ENCODE peak calls at places on chromosomes 11 and 22, in nine cellular contexts. H is upper lobe of right lung, I is heart right ventricle, R is caudate nucleus, T is Peyer's patch, L is brain microvascular endothelial cell, P is ascending aorta, J is sigmoid colon, X is uterus. Z is an unnamed sample.

GRCh38 chr11:92382311-92382710 is 157.7 kb downstream of the FAT3 start:
- DNase-seq in H (no peak), I (no peak), R (no peak), T (no peak), L (no peak), P (no peak), J (no peak), X (no peak), Z (no peak)

GRCh38 chr22:40302149-40302548 is 44.2 kb upstream of the ADSL start:
- DNase-seq in H (no peak), I (no peak), R (no peak), T (no peak), L (no peak), P (no peak), J (no peak), X (no peak), Z (no peak)

GRCh38 chr11:35141538-35141937 is 2.6 kb downstream of the CD44 start:
- DNase-seq in H (peak), I (peak), R (no peak), T (peak), L (no peak), P (peak), J (peak), X (no peak), Z (no peak)

GRCh38 chr11:119103793-119104192 is 2.1 kb upstream of the DPAGT1 start:
- DNase-seq in H (no peak), I (no peak), R (no peak), T (peak), L (no peak), P (no peak), J (no peak), X (no peak), Z (no peak)

GRCh38 chr22:27718186-27719032 is 83.1 kb downstream of the MN1 start:
- DNase-seq in H (peak), I (peak), R (peak), T (peak), L (peak), P (peak), J (peak), X (peak), Z (peak)

GRCh38 chr22:50304528-50305392 is 2.7 kb downstream of the PLXNB2 start:
- DNase-seq in H (peak), I (peak), R (no peak), T (peak), L (no peak), P (no peak), J (peak), X (peak), Z (peak)

GRCh38 chr22:35312198-35313059 is 12.7 kb downstream of the TOM1 start:
- DNase-seq in H (peak), I (no peak), R (no peak), T (peak), L (peak), P (no peak), J (peak), X (no peak), Z (no peak)

GRCh38 chr22:27523711-27524110 is 277.8 kb downstream of the MN1 start:
- DNase-seq in H (no peak), I (no peak), R (no peak), T (no peak), L (no peak), P (no peak), J (no peak), X (no peak), Z (no peak)

GRCh38 chr11:101127348-101127698 is 2.3 kb downstream of the PGR start:
- DNase-seq in H (peak), I (peak), R (no peak), T (no peak), L (no peak), P (no peak), J (peak), X (peak), Z (peak)

GRCh38 chr11:78855146-78855545 is 280.5 kb upstream of the NARS2 start:
- DNase-seq in H (no peak), I (no peak), R (no peak), T (no peak), L (no peak), P (no peak), J (no peak), X (no peak), Z (no peak)

DNA sequence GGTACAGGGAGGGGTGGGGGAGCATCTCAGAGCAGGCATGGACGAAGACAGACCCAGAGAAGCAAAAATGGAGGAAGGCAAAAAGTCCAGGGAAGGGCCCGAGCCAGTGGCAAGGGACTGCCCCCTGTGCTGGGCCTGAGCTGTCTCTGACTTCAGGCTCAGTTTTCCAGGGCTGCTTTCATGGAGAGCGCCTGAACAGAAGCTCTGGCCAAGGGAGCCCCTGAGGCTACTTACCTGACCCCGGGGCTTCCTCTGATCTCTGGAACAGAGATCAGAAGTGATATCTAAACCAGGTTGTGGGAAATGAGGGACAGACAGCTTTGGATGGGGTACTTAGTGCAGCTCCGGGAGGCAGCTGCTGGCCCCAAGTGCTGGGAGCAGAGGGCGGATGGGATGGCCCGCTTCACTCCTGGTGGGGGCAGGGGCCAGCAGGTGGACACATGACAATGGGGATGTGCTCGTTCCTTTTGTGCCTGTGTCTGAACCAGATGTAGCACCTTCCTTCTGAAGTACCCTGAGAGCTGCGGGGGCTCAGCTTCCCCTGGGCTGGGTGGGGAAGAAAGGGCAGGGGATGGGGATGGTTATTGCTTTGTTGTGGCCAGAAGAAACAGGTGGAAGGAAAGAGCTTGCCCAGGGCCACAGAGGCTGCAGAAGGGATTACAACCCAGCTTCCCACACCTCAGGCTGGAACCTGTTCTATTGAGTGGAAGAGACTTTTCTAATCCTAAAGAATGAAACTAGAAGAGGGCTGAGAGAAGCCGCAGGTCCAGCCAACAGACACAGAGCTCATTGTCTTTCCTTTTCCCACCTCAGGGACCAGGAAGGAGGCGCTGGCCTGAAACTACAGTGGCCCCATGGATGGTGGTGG is 5.7 kb downstream of the LRRC10B start:
- DNase-seq in H (no peak), I (no peak), R (no peak), T (no peak), L (no peak), P (no peak), J (no peak), X (no peak), Z (no peak)
- H3K27ac ChIP-seq in H (no peak), I (no peak), R (no peak), T (no peak), L (no peak), P (no peak), J (peak), X (no peak), Z (no peak)

GRCh38 chr22:41526802-41527799 is 17.2 kb downstream of the POLR3H start:
- DNase-seq in H (no peak), I (peak), R (peak), T (no peak), L (no peak), P (no peak), J (peak), X (peak), Z (no peak)
- H3K27ac ChIP-seq in H (peak), I (peak), R (peak), T (peak), L (no peak), P (peak), J (peak), X (peak), Z (peak)

DNA sequence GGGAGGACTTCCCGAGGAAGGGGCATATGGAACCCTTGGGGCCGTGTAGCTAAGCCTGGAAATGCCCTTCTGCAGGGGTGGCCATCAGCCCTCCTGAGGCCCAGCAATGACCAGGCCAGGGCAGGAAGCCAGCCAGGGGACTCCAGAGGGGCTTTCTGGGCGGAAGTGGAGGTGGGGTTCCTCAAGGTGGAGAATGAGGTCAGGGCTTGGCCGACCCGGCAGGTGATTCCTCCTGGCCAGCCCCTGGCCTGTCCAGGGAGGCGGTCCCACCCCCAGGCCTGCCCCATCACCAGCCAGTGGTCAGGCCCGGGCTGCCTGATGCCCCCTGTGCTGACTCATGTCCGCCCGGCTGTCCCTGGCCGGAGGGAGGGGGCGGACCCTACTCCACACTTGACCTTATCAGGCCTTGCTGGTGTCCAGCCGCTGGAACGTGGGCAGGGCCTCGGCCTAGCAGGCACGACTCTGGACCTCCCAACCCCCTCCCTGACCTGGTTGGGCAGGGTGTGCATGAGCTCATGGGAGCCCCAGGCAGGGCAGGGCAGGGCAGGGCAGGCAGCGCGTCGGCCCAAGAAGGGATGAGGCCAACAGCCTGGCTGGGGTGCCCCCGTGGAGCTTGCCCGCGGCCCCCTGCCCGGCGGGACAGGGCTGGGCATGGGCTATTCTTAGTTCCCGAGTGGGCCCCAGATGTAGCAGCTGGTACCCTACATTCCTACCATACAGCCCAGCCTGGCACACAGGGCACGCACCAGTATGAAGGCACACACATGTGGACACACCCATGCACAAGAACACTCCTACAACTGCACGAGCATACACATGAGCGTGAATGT is 35.9 kb downstream of the RPL3 start:
- DNase-seq in H (peak), I (peak), R (peak), T (no peak), L (no peak), P (no peak), J (no peak), X (peak), Z (no peak)
- H3K27ac ChIP-seq in H (peak), I (peak), R (peak), T (peak), L (no peak), P (peak), J (peak), X (peak), Z (no peak)

DNA sequence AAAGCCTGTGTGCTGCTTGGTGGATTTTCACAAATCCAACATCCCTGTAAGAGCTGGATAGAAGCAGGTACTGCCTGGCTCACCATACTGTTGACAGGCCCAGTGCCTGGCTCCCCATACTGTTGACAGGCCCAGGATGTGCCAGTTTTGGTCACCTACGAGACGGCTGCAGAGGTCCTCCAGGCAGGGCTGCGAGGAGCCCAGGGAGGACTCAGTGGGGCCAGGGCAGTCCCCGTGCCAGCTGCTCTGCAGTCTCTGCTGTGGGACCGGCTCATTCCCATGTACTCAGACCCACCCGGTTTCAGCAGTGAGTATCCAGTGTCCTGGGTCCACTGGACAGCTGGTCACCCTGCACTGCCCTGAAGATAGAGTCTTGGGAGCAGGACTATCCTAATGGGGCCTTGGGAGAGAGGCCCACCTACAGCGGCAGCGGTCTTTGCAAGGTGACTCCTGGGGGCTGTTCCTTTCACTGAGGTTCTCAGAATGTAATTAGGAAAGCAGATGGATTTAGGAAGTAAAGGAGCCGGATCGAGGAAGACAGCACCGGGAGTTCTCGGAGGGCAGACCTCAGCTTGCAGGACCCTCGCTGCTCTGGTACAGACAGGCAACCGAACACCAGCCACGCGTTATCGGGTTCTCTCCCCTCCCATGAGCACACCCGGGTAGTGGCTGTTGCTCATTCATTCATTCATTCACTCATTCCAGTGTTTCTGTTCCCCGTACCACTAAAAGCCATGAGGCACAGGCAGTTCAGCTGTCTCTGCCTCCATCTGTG is 106.1 kb downstream of the CTTN start:
- DNase-seq in H (peak), I (no peak), R (no peak), T (peak), L (no peak), P (no peak), J (peak), X (no peak), Z (no peak)
- H3K27ac ChIP-seq in H (no peak), I (no peak), R (no peak), T (no peak), L (no peak), P (no peak), J (no peak), X (no peak), Z (no peak)

GRCh38 chr11:28003615-28004014 is 104.3 kb downstream of the KIF18A start:
- DNase-seq in H (no peak), I (no peak), R (no peak), T (no peak), L (no peak), P (no peak), J (no peak), X (no peak), Z (no peak)

GRCh38 chr11:28011813-28012212 is 96.1 kb downstream of the KIF18A start:
- DNase-seq in H (no peak), I (no peak), R (no peak), T (no peak), L (no peak), P (no peak), J (no peak), X (no peak), Z (no peak)

GRCh38 chr11:28010001-28010400 is 98.0 kb downstream of the KIF18A start:
- DNase-seq in H (no peak), I (no peak), R (no peak), T (no peak), L (no peak), P (no peak), J (no peak), X (no peak), Z (no peak)

DNA sequence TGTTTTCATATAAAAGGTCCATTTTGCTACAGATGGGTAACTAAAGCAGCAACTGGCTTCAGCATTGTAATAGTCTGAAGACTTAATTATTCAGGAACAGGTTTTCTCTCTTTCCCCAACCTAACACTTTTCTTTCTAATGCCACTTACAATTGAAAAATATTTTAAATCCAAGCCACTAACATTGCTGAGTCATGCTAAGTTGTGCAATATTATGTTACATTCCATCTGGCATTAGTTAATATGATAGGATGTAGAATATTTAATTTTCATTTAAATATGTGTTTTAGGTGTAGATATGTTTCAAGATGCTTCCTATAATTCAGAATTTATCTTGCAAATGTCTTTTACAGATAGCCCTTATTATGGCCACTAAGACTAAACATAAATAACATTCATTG is 98.6 kb downstream of the KIF18A start:
- DNase-seq in H (no peak), I (no peak), R (no peak), T (no peak), L (no peak), P (no peak), J (no peak), X (no peak), Z (no peak)
- H3K27ac ChIP-seq in H (no peak), I (no peak), R (no peak), T (no peak), L (no peak), P (no peak), J (no peak), X (no peak), Z (no peak)

DNA sequence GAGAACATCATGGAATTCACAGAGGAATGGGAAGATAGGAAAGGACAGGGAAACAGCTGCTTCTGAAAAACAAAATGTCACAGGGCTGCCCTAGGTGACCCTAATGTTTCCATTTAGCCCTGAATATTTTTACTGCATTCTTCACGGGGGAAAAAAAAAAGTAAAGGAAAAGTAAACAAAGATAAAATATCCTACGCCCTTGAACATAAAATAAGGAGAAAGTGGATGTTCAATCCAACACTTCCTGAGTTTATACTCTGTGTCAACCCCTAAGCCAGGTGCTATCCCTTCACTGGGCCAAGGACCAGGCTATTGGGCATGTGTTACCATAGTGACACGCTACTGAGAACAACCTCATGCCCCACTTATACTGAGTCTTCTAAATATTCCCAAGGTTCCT is 84.7 kb downstream of the FAM76B start:
- DNase-seq in H (no peak), I (no peak), R (no peak), T (no peak), L (no peak), P (no peak), J (no peak), X (no peak), Z (no peak)
- H3K27ac ChIP-seq in H (no peak), I (peak), R (no peak), T (peak), L (no peak), P (peak), J (peak), X (peak), Z (peak)

DNA sequence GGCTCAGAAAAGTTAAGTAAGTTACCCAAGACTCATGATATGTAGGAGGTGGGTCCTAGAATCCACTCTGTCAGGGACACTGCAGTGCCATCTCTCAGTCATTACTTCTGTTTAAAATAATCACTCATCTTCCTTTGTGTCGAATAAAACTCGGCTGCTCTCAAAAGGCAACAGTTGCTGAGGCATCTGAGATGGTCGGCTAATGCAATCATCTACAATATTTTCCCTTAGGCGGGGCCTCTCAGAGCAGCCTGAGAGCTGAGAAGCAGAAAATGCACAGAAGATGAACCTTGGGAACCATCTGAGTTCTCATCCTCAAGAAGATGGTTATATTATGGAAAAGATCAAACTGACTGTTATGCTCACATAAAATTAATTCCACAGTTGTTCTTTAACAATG is 1518.1 kb upstream of the TENM4 start:
- DNase-seq in H (no peak), I (no peak), R (no peak), T (no peak), L (no peak), P (no peak), J (no peak), X (no peak), Z (no peak)
- H3K27ac ChIP-seq in H (no peak), I (no peak), R (no peak), T (no peak), L (no peak), P (no peak), J (no peak), X (no peak), Z (no peak)